ENCODE peak calls at places on chromosomes 7 and 10, in seven cellular contexts. One of them, this sample, is unnamed.

GRCh38 chr7:106205621-106206222 is 79.1 kb downstream of the NAMPT start:
- DNase-seq in suprapubic skin: no peak
- DNase-seq in H1: no peak
- DNase-seq in transverse colon: no peak
- DNase-seq in ovary: no peak
- DNase-seq in esophagus muscularis mucosa: no peak
- DNase-seq in stomach: no peak
- DNase-seq in this sample: no peak

GRCh38 chr10:33363112-33363511 is 28.6 kb upstream of the NRP1 start:
- DNase-seq in suprapubic skin: no peak
- DNase-seq in H1: no peak
- DNase-seq in transverse colon: no peak
- DNase-seq in ovary: no peak
- DNase-seq in esophagus muscularis mucosa: no peak
- DNase-seq in stomach: no peak
- DNase-seq in this sample: no peak

GRCh38 chr7:117993377-117994003 is 120.2 kb upstream of the CTTNBP2 start:
- DNase-seq in suprapubic skin: no peak
- DNase-seq in H1: peak; percentile 36
- DNase-seq in transverse colon: peak; percentile 14
- DNase-seq in ovary: peak; percentile 26
- DNase-seq in esophagus muscularis mucosa: no peak
- DNase-seq in stomach: no peak
- DNase-seq in this sample: no peak

GRCh38 chr7:90655566-90655965 is 59.4 kb downstream of the CDK14 start:
- DNase-seq in suprapubic skin: no peak
- DNase-seq in H1: no peak
- DNase-seq in transverse colon: no peak
- DNase-seq in ovary: no peak
- DNase-seq in esophagus muscularis mucosa: no peak
- DNase-seq in stomach: no peak
- DNase-seq in this sample: no peak

GRCh38 chr7:23065974-23066373 is 39.6 kb upstream of the KLHL7 start:
- DNase-seq in suprapubic skin: no peak
- DNase-seq in H1: no peak
- DNase-seq in transverse colon: no peak
- DNase-seq in ovary: no peak
- DNase-seq in esophagus muscularis mucosa: no peak
- DNase-seq in stomach: no peak
- DNase-seq in this sample: no peak

GRCh38 chr10:121154846-121155245 is 303.7 kb downstream of the WDR11 start:
- DNase-seq in suprapubic skin: no peak
- DNase-seq in H1: no peak
- DNase-seq in transverse colon: peak; percentile 15
- DNase-seq in ovary: no peak
- DNase-seq in esophagus muscularis mucosa: no peak
- DNase-seq in stomach: no peak
- DNase-seq in this sample: no peak

GRCh38 chr7:157760004-157760730 is 423.4 kb downstream of the DNAJB6 start:
- DNase-seq in suprapubic skin: no peak
- DNase-seq in H1: no peak
- DNase-seq in transverse colon: no peak
- DNase-seq in ovary: no peak
- DNase-seq in esophagus muscularis mucosa: no peak
- DNase-seq in stomach: no peak
- DNase-seq in this sample: no peak

GRCh38 chr10:7306147-7306546 is 104.7 kb downstream of the SFMBT2 start:
- DNase-seq in suprapubic skin: no peak
- DNase-seq in H1: no peak
- DNase-seq in transverse colon: no peak
- DNase-seq in ovary: no peak
- DNase-seq in esophagus muscularis mucosa: peak; percentile 72
- DNase-seq in stomach: no peak
- DNase-seq in this sample: no peak

GRCh38 chr7:117296066-117296465 is 26.8 kb downstream of the WNT2 start:
- DNase-seq in suprapubic skin: no peak
- DNase-seq in H1: no peak
- DNase-seq in transverse colon: no peak
- DNase-seq in ovary: no peak
- DNase-seq in esophagus muscularis mucosa: no peak
- DNase-seq in stomach: no peak
- DNase-seq in this sample: no peak

GRCh38 chr7:84117304-84117703 is 77.3 kb downstream of the SEMA3A start:
- DNase-seq in suprapubic skin: no peak
- DNase-seq in H1: no peak
- DNase-seq in transverse colon: no peak
- DNase-seq in ovary: no peak
- DNase-seq in esophagus muscularis mucosa: no peak
- DNase-seq in stomach: no peak
- DNase-seq in this sample: no peak

GRCh38 chr7:4003536-4003935 is 678.6 kb upstream of the FOXK1 start:
- DNase-seq in suprapubic skin: no peak
- DNase-seq in H1: no peak
- DNase-seq in transverse colon: no peak
- DNase-seq in ovary: no peak
- DNase-seq in esophagus muscularis mucosa: no peak
- DNase-seq in stomach: no peak
- DNase-seq in this sample: no peak

GRCh38 chr10:113480828-113481502 is 71.9 kb upstream of the HABP2 start:
- DNase-seq in suprapubic skin: no peak
- DNase-seq in H1: no peak
- DNase-seq in transverse colon: no peak
- DNase-seq in ovary: no peak
- DNase-seq in esophagus muscularis mucosa: no peak
- DNase-seq in stomach: peak; percentile 61
- DNase-seq in this sample: no peak

GRCh38 chr10:2054728-2055127 is 317.4 kb upstream of the ADARB2 start:
- DNase-seq in suprapubic skin: no peak
- DNase-seq in H1: no peak
- DNase-seq in transverse colon: no peak
- DNase-seq in ovary: no peak
- DNase-seq in esophagus muscularis mucosa: no peak
- DNase-seq in stomach: no peak
- DNase-seq in this sample: no peak

GRCh38 chr10:78644550-78644949 is 424.2 kb upstream of the ZMIZ1 start:
- DNase-seq in suprapubic skin: no peak
- DNase-seq in H1: no peak
- DNase-seq in transverse colon: no peak
- DNase-seq in ovary: no peak
- DNase-seq in esophagus muscularis mucosa: no peak
- DNase-seq in stomach: no peak
- DNase-seq in this sample: no peak

GRCh38 chr10:99659031-99659867 is at the start of gene ENTPD7:
- DNase-seq in suprapubic skin: peak; percentile 97
- DNase-seq in H1: peak; percentile 94
- DNase-seq in transverse colon: peak; percentile 97
- DNase-seq in ovary: peak; percentile 90
- DNase-seq in esophagus muscularis mucosa: peak; percentile 98
- DNase-seq in stomach: peak; percentile 97
- DNase-seq in this sample: peak; percentile 79

GRCh38 chr7:85156661-85157213 is 30.1 kb downstream of the SEMA3D start:
- DNase-seq in suprapubic skin: no peak
- DNase-seq in H1: no peak
- DNase-seq in transverse colon: no peak
- DNase-seq in ovary: no peak
- DNase-seq in esophagus muscularis mucosa: no peak
- DNase-seq in stomach: no peak
- DNase-seq in this sample: no peak

GRCh38 chr10:101052285-101052684 is 9.5 kb upstream of the KAZALD1 start:
- DNase-seq in suprapubic skin: no peak
- DNase-seq in H1: no peak
- DNase-seq in transverse colon: no peak
- DNase-seq in ovary: no peak
- DNase-seq in esophagus muscularis mucosa: no peak
- DNase-seq in stomach: no peak
- DNase-seq in this sample: no peak

GRCh38 chr7:750111-750905 is 23.2 kb upstream of the PRKAR1B start:
- DNase-seq in suprapubic skin: no peak
- DNase-seq in H1: no peak
- DNase-seq in transverse colon: no peak
- DNase-seq in ovary: peak; percentile 12
- DNase-seq in esophagus muscularis mucosa: no peak
- DNase-seq in stomach: no peak
- DNase-seq in this sample: no peak

GRCh38 chr7:122316467-122317394 is 12.2 kb upstream of the FEZF1 start:
- DNase-seq in suprapubic skin: no peak
- DNase-seq in H1: no peak
- DNase-seq in transverse colon: peak; percentile 35
- DNase-seq in ovary: no peak
- DNase-seq in esophagus muscularis mucosa: no peak
- DNase-seq in stomach: no peak
- DNase-seq in this sample: no peak

GRCh38 chr7:18927134-18927533 is 190.3 kb downstream of the TWIST1 start:
- DNase-seq in suprapubic skin: no peak
- DNase-seq in H1: no peak
- DNase-seq in transverse colon: no peak
- DNase-seq in ovary: no peak
- DNase-seq in esophagus muscularis mucosa: no peak
- DNase-seq in stomach: no peak
- DNase-seq in this sample: no peak

GRCh38 chr7:46835556-46835955 is 746.4 kb downstream of the TNS3 start:
- DNase-seq in suprapubic skin: no peak
- DNase-seq in H1: no peak
- DNase-seq in transverse colon: no peak
- DNase-seq in ovary: no peak
- DNase-seq in esophagus muscularis mucosa: no peak
- DNase-seq in stomach: no peak
- DNase-seq in this sample: no peak

GRCh38 chr10:110210663-110211454 is 3.5 kb downstream of the MXI1 start:
- DNase-seq in suprapubic skin: peak; percentile 98
- DNase-seq in H1: peak; percentile 93
- DNase-seq in transverse colon: peak; percentile 98
- DNase-seq in ovary: peak; percentile 98
- DNase-seq in esophagus muscularis mucosa: peak; percentile 99
- DNase-seq in stomach: peak; percentile 98
- DNase-seq in this sample: peak; percentile 94

GRCh38 chr10:20624642-20625041 is 272.5 kb downstream of the NEBL start:
- DNase-seq in suprapubic skin: no peak
- DNase-seq in H1: no peak
- DNase-seq in transverse colon: peak; percentile 13
- DNase-seq in ovary: peak; percentile 16
- DNase-seq in esophagus muscularis mucosa: no peak
- DNase-seq in stomach: no peak
- DNase-seq in this sample: peak; percentile 22

GRCh38 chr10:19756919-19757318 is 59.3 kb upstream of the PLXDC2 start:
- DNase-seq in suprapubic skin: no peak
- DNase-seq in H1: no peak
- DNase-seq in transverse colon: no peak
- DNase-seq in ovary: no peak
- DNase-seq in esophagus muscularis mucosa: no peak
- DNase-seq in stomach: no peak
- DNase-seq in this sample: no peak

GRCh38 chr7:133629696-133630095 is 376.8 kb downstream of the EXOC4 start:
- DNase-seq in suprapubic skin: no peak
- DNase-seq in H1: no peak
- DNase-seq in transverse colon: no peak
- DNase-seq in ovary: no peak
- DNase-seq in esophagus muscularis mucosa: no peak
- DNase-seq in stomach: no peak
- DNase-seq in this sample: no peak

GRCh38 chr10:105844653-105845052 is 1203.6 kb downstream of the SORCS3 start:
- DNase-seq in suprapubic skin: no peak
- DNase-seq in H1: no peak
- DNase-seq in transverse colon: no peak
- DNase-seq in ovary: no peak
- DNase-seq in esophagus muscularis mucosa: no peak
- DNase-seq in stomach: no peak
- DNase-seq in this sample: no peak

GRCh38 chr10:8379906-8380832 is 325.7 kb downstream of the GATA3 start:
- DNase-seq in suprapubic skin: no peak
- DNase-seq in H1: no peak
- DNase-seq in transverse colon: no peak
- DNase-seq in ovary: no peak
- DNase-seq in esophagus muscularis mucosa: no peak
- DNase-seq in stomach: no peak
- DNase-seq in this sample: no peak

GRCh38 chr7:102096706-102097427 is 189.8 kb upstream of the SH2B2 start:
- DNase-seq in suprapubic skin: peak; percentile 52
- DNase-seq in H1: no peak
- DNase-seq in transverse colon: peak; percentile 25
- DNase-seq in ovary: no peak
- DNase-seq in esophagus muscularis mucosa: peak; percentile 57
- DNase-seq in stomach: no peak
- DNase-seq in this sample: no peak

GRCh38 chr10:117272195-117273076 is 31.5 kb downstream of the SLC18A2 start:
- DNase-seq in suprapubic skin: no peak
- DNase-seq in H1: no peak
- DNase-seq in transverse colon: no peak
- DNase-seq in ovary: no peak
- DNase-seq in esophagus muscularis mucosa: peak; percentile 83
- DNase-seq in stomach: no peak
- DNase-seq in this sample: no peak
- H3K27me3 ChIP-seq in suprapubic skin: no peaks in the 10 kb centered on the region
- H3K27me3 ChIP-seq in H1: no peaks in the 10 kb centered on the region
- H3K27me3 ChIP-seq in transverse colon: no peaks in the 10 kb centered on the region
- H3K27me3 ChIP-seq in ovary: no peaks in the 10 kb centered on the region
- H3K27me3 ChIP-seq in esophagus muscularis mucosa: no peaks in the 10 kb centered on the region
- H3K27me3 ChIP-seq in stomach: no peaks in the 10 kb centered on the region
- H3K27me3 ChIP-seq in this sample: no peaks in the 10 kb centered on the region

DNA sequence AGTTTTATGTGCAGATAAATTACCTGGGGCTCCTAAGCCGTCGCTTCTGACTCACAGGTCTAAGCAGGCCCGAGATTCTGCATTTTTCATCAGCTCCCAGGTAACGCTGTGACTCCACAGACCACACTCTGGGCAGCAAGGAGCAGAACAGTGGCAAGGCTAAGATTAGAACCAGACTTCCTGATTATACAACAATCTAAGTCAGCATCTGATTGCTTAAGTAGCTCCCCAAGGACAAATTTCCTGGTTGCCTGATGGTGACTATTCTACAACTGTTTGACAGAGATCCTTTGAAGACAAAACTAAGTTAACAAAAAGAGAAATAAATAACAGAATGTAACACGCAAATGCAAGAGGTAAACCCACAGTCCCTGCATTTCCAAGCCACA is 69.0 kb downstream of the CREB3L2 start:
- DNase-seq in suprapubic skin: no peak
- DNase-seq in H1: no peak
- DNase-seq in transverse colon: no peak
- DNase-seq in ovary: no peak
- DNase-seq in esophagus muscularis mucosa: no peak
- DNase-seq in stomach: no peak
- DNase-seq in this sample: no peak
- TF ChIP-seq EP300 in suprapubic skin: no peak
- TF ChIP-seq EP300 in H1: no peak
- TF ChIP-seq EP300 in transverse colon: no peak
- TF ChIP-seq EP300 in ovary: no peak
- TF ChIP-seq EP300 in esophagus muscularis mucosa: no peak
- TF ChIP-seq EP300 in stomach: no peak
- TF ChIP-seq EP300 in this sample: no peak

GRCh38 chr7:69598081-69598486 is at the start of gene AUTS2:
- DNase-seq in suprapubic skin: peak; percentile 88
- DNase-seq in H1: peak; percentile 71
- DNase-seq in transverse colon: peak; percentile 68
- DNase-seq in ovary: peak; percentile 94
- DNase-seq in esophagus muscularis mucosa: peak; percentile 95
- DNase-seq in stomach: peak; percentile 78
- DNase-seq in this sample: peak; percentile 80
- H3K27me3 ChIP-seq in suprapubic skin: no peaks in the 10 kb centered on the region
- H3K27me3 ChIP-seq in H1: peaks cover 61% of the 10 kb centered on the region
- H3K27me3 ChIP-seq in transverse colon: peaks cover 48% of the 10 kb centered on the region
- H3K27me3 ChIP-seq in ovary: no peaks in the 10 kb centered on the region
- H3K27me3 ChIP-seq in esophagus muscularis mucosa: no peaks in the 10 kb centered on the region
- H3K27me3 ChIP-seq in stomach: peaks cover 29% of the 10 kb centered on the region
- H3K27me3 ChIP-seq in this sample: no peaks in the 10 kb centered on the region

GRCh38 chr7:80147543-80148376 is 13.1 kb downstream of the GNAI1 start:
- DNase-seq in suprapubic skin: no peak
- DNase-seq in H1: no peak
- DNase-seq in transverse colon: no peak
- DNase-seq in ovary: no peak
- DNase-seq in esophagus muscularis mucosa: no peak
- DNase-seq in stomach: no peak
- DNase-seq in this sample: no peak
- TF ChIP-seq EP300 in suprapubic skin: no peak
- TF ChIP-seq EP300 in H1: no peak
- TF ChIP-seq EP300 in transverse colon: no peak
- TF ChIP-seq EP300 in ovary: no peak
- TF ChIP-seq EP300 in esophagus muscularis mucosa: no peak
- TF ChIP-seq EP300 in stomach: no peak
- TF ChIP-seq EP300 in this sample: no peak

This sample was measured in tibial nerve.